ENCODE peak calls at places on chromosomes 2 and 18, in seven cellular contexts. One of them, this sample, is unnamed.

GRCh38 chr2:5594288-5594687 is 97.9 kb upstream of the SOX11 start:
- DNase-seq in AG09319: no peak
- DNase-seq in psoas muscle: no peak
- DNase-seq in breast epithelium: no peak
- DNase-seq in B cell: no peak
- DNase-seq in fibroblast of pulmonary artery: no peak
- DNase-seq in brain microvascular endothelial cell: no peak
- DNase-seq in this sample: no peak

GRCh38 chr2:10486601-10487079 is 38.5 kb upstream of the ODC1 start:
- DNase-seq in AG09319: no peak
- DNase-seq in psoas muscle: no peak
- DNase-seq in breast epithelium: no peak
- DNase-seq in B cell: peak
- DNase-seq in fibroblast of pulmonary artery: no peak
- DNase-seq in brain microvascular endothelial cell: no peak
- DNase-seq in this sample: no peak

GRCh38 chr2:213317929-213318328 is 33.7 kb downstream of the SPAG16 start:
- DNase-seq in AG09319: peak
- DNase-seq in psoas muscle: no peak
- DNase-seq in breast epithelium: no peak
- DNase-seq in B cell: no peak
- DNase-seq in fibroblast of pulmonary artery: peak
- DNase-seq in brain microvascular endothelial cell: peak
- DNase-seq in this sample: no peak

GRCh38 chr2:37679072-37679695 is 7.7 kb upstream of the CDC42EP3 start:
- DNase-seq in AG09319: no peak
- DNase-seq in psoas muscle: no peak
- DNase-seq in breast epithelium: no peak
- DNase-seq in B cell: no peak
- DNase-seq in fibroblast of pulmonary artery: no peak
- DNase-seq in brain microvascular endothelial cell: no peak
- DNase-seq in this sample: no peak

GRCh38 chr2:19580830-19581229 is 222.4 kb upstream of the OSR1 start:
- DNase-seq in AG09319: no peak
- DNase-seq in psoas muscle: no peak
- DNase-seq in breast epithelium: no peak
- DNase-seq in B cell: no peak
- DNase-seq in fibroblast of pulmonary artery: peak
- DNase-seq in brain microvascular endothelial cell: peak
- DNase-seq in this sample: no peak

GRCh38 chr2:85920810-85921545 is 32.2 kb upstream of the ST3GAL5 start:
- DNase-seq in AG09319: no peak
- DNase-seq in psoas muscle: no peak
- DNase-seq in breast epithelium: no peak
- DNase-seq in B cell: no peak
- DNase-seq in fibroblast of pulmonary artery: peak
- DNase-seq in brain microvascular endothelial cell: peak
- DNase-seq in this sample: no peak

GRCh38 chr2:17195016-17195415 is 323.2 kb downstream of the RAD51AP2 start:
- DNase-seq in AG09319: no peak
- DNase-seq in psoas muscle: no peak
- DNase-seq in breast epithelium: no peak
- DNase-seq in B cell: no peak
- DNase-seq in fibroblast of pulmonary artery: no peak
- DNase-seq in brain microvascular endothelial cell: no peak
- DNase-seq in this sample: no peak

GRCh38 chr2:231483398-231484329 is 19.4 kb upstream of the NCL start:
- DNase-seq in AG09319: no peak
- DNase-seq in psoas muscle: peak
- DNase-seq in breast epithelium: peak
- DNase-seq in B cell: no peak
- DNase-seq in fibroblast of pulmonary artery: peak
- DNase-seq in brain microvascular endothelial cell: no peak
- DNase-seq in this sample: no peak

GRCh38 chr2:28570431-28570830 is 74.6 kb downstream of the PLB1 start:
- DNase-seq in AG09319: no peak
- DNase-seq in psoas muscle: no peak
- DNase-seq in breast epithelium: no peak
- DNase-seq in B cell: no peak
- DNase-seq in fibroblast of pulmonary artery: no peak
- DNase-seq in brain microvascular endothelial cell: no peak
- DNase-seq in this sample: no peak

GRCh38 chr2:43657241-43657640 is 19.0 kb downstream of the C1GALT1C1L start:
- DNase-seq in AG09319: no peak
- DNase-seq in psoas muscle: no peak
- DNase-seq in breast epithelium: no peak
- DNase-seq in B cell: no peak
- DNase-seq in fibroblast of pulmonary artery: no peak
- DNase-seq in brain microvascular endothelial cell: no peak
- DNase-seq in this sample: no peak

GRCh38 chr2:241904011-241904718 is 34.6 kb downstream of the RTP5 start:
- DNase-seq in AG09319: no peak
- DNase-seq in psoas muscle: no peak
- DNase-seq in breast epithelium: no peak
- DNase-seq in B cell: no peak
- DNase-seq in fibroblast of pulmonary artery: no peak
- DNase-seq in brain microvascular endothelial cell: no peak
- DNase-seq in this sample: no peak

GRCh38 chr18:25230658-25231326 is 121.2 kb downstream of the ZNF521 start:
- DNase-seq in AG09319: peak
- DNase-seq in psoas muscle: peak
- DNase-seq in breast epithelium: peak
- DNase-seq in B cell: no peak
- DNase-seq in fibroblast of pulmonary artery: peak
- DNase-seq in brain microvascular endothelial cell: peak
- DNase-seq in this sample: no peak

GRCh38 chr18:46725310-46725709 is 31.5 kb downstream of the ST8SIA5 start:
- DNase-seq in AG09319: no peak
- DNase-seq in psoas muscle: no peak
- DNase-seq in breast epithelium: no peak
- DNase-seq in B cell: no peak
- DNase-seq in fibroblast of pulmonary artery: no peak
- DNase-seq in brain microvascular endothelial cell: no peak
- DNase-seq in this sample: no peak

GRCh38 chr2:142973160-142973821 is 95.8 kb downstream of the KYNU start:
- DNase-seq in AG09319: no peak
- DNase-seq in psoas muscle: no peak
- DNase-seq in breast epithelium: no peak
- DNase-seq in B cell: no peak
- DNase-seq in fibroblast of pulmonary artery: peak
- DNase-seq in brain microvascular endothelial cell: no peak
- DNase-seq in this sample: no peak

GRCh38 chr2:187461294-187462261 is 13.5 kb upstream of the CALCRL start:
- DNase-seq in AG09319: no peak
- DNase-seq in psoas muscle: no peak
- DNase-seq in breast epithelium: no peak
- DNase-seq in B cell: no peak
- DNase-seq in fibroblast of pulmonary artery: peak
- DNase-seq in brain microvascular endothelial cell: no peak
- DNase-seq in this sample: no peak

GRCh38 chr2:33291278-33292013 is 185.0 kb upstream of the RASGRP3 start:
- DNase-seq in AG09319: peak
- DNase-seq in psoas muscle: no peak
- DNase-seq in breast epithelium: no peak
- DNase-seq in B cell: no peak
- DNase-seq in fibroblast of pulmonary artery: peak
- DNase-seq in brain microvascular endothelial cell: peak
- DNase-seq in this sample: no peak

GRCh38 chr2:188345020-188345419 is 53.3 kb downstream of the GULP1 start:
- DNase-seq in AG09319: no peak
- DNase-seq in psoas muscle: no peak
- DNase-seq in breast epithelium: no peak
- DNase-seq in B cell: no peak
- DNase-seq in fibroblast of pulmonary artery: no peak
- DNase-seq in brain microvascular endothelial cell: no peak
- DNase-seq in this sample: no peak

GRCh38 chr2:19673213-19673791 is 228.5 kb downstream of the TTC32 start:
- DNase-seq in AG09319: no peak
- DNase-seq in psoas muscle: no peak
- DNase-seq in breast epithelium: peak
- DNase-seq in B cell: no peak
- DNase-seq in fibroblast of pulmonary artery: no peak
- DNase-seq in brain microvascular endothelial cell: peak
- DNase-seq in this sample: no peak

GRCh38 chr2:25347205-25347815 is 5.6 kb upstream of the DNMT3A start:
- DNase-seq in AG09319: no peak
- DNase-seq in psoas muscle: peak
- DNase-seq in breast epithelium: no peak
- DNase-seq in B cell: no peak
- DNase-seq in fibroblast of pulmonary artery: no peak
- DNase-seq in brain microvascular endothelial cell: peak
- DNase-seq in this sample: no peak

GRCh38 chr2:65231892-65232477 is 4.4 kb downstream of the ACTR2 start:
- DNase-seq in AG09319: no peak
- DNase-seq in psoas muscle: no peak
- DNase-seq in breast epithelium: no peak
- DNase-seq in B cell: no peak
- DNase-seq in fibroblast of pulmonary artery: peak
- DNase-seq in brain microvascular endothelial cell: peak
- DNase-seq in this sample: no peak

GRCh38 chr18:76307293-76307690 is 187.8 kb downstream of the ZNF516 start:
- DNase-seq in AG09319: no peak
- DNase-seq in psoas muscle: no peak
- DNase-seq in breast epithelium: no peak
- DNase-seq in B cell: no peak
- DNase-seq in fibroblast of pulmonary artery: no peak
- DNase-seq in brain microvascular endothelial cell: no peak
- DNase-seq in this sample: no peak

DNA sequence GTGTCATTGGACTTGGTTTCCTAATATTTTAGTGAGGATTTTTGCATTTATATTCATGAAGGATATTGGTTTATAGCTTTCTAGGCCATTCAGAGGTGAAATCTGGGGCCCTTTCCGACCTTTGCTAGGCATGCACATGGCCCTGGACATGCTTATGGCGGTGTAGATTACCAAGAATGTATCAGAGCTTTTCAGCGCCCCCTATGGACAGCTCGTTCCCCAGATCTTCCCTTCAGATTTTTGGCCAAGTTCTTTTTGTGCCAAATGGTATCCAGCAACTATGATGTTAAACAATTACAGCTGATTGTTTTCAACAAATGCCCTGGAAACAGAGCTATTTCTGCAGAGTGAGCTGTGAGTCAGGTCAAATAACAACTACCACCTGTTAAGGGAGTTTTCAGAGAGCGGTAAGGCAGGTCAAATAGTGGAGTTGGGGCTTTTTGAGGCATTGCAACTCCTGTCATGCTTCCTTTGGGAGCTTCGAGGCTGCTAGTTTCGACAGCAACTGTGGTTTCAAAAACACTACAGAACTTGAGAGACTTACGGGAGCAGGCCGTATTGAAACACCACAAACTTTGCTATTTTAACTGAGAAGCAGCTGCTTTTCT is 188.3 kb downstream of the ZNF516 start:
- DNase-seq in AG09319: no peak
- DNase-seq in psoas muscle: no peak
- DNase-seq in breast epithelium: no peak
- DNase-seq in B cell: no peak
- DNase-seq in fibroblast of pulmonary artery: no peak
- DNase-seq in brain microvascular endothelial cell: no peak
- DNase-seq in this sample: no peak
- TF ChIP-seq CTCF in AG09319: no peak
- TF ChIP-seq CTCF in psoas muscle: no peak
- TF ChIP-seq CTCF in breast epithelium: no peak
- TF ChIP-seq CTCF in B cell: no peak
- TF ChIP-seq CTCF in fibroblast of pulmonary artery: no peak
- TF ChIP-seq CTCF in brain microvascular endothelial cell: peak
- TF ChIP-seq CTCF in this sample: no peak

GRCh38 chr2:133885847-133886246 is 317.6 kb upstream of the NCKAP5 start:
- DNase-seq in AG09319: no peak
- DNase-seq in psoas muscle: no peak
- DNase-seq in breast epithelium: no peak
- DNase-seq in B cell: no peak
- DNase-seq in fibroblast of pulmonary artery: no peak
- DNase-seq in brain microvascular endothelial cell: no peak
- DNase-seq in this sample: no peak
- TF ChIP-seq CTCF in AG09319: no peak
- TF ChIP-seq CTCF in psoas muscle: no peak
- TF ChIP-seq CTCF in breast epithelium: no peak
- TF ChIP-seq CTCF in B cell: no peak
- TF ChIP-seq CTCF in fibroblast of pulmonary artery: no peak
- TF ChIP-seq CTCF in brain microvascular endothelial cell: no peak
- TF ChIP-seq CTCF in this sample: no peak

GRCh38 chr2:168344706-168345105 is 97.3 kb upstream of the STK39 start:
- DNase-seq in AG09319: no peak
- DNase-seq in psoas muscle: no peak
- DNase-seq in breast epithelium: no peak
- DNase-seq in B cell: no peak
- DNase-seq in fibroblast of pulmonary artery: no peak
- DNase-seq in brain microvascular endothelial cell: no peak
- DNase-seq in this sample: no peak

GRCh38 chr2:168345601-168346000 is 98.2 kb upstream of the STK39 start:
- DNase-seq in AG09319: no peak
- DNase-seq in psoas muscle: no peak
- DNase-seq in breast epithelium: no peak
- DNase-seq in B cell: peak
- DNase-seq in fibroblast of pulmonary artery: no peak
- DNase-seq in brain microvascular endothelial cell: no peak
- DNase-seq in this sample: no peak

GRCh38 chr2:168346725-168347477 is 99.5 kb upstream of the STK39 start:
- DNase-seq in AG09319: peak
- DNase-seq in psoas muscle: peak
- DNase-seq in breast epithelium: peak
- DNase-seq in B cell: peak
- DNase-seq in fibroblast of pulmonary artery: peak
- DNase-seq in brain microvascular endothelial cell: peak
- DNase-seq in this sample: no peak

GRCh38 chr2:168350380-168350779 is 103.0 kb upstream of the STK39 start:
- DNase-seq in AG09319: no peak
- DNase-seq in psoas muscle: no peak
- DNase-seq in breast epithelium: no peak
- DNase-seq in B cell: no peak
- DNase-seq in fibroblast of pulmonary artery: peak
- DNase-seq in brain microvascular endothelial cell: no peak
- DNase-seq in this sample: no peak

GRCh38 chr2:168348076-168348475 is 100.7 kb upstream of the STK39 start:
- DNase-seq in AG09319: no peak
- DNase-seq in psoas muscle: no peak
- DNase-seq in breast epithelium: no peak
- DNase-seq in B cell: no peak
- DNase-seq in fibroblast of pulmonary artery: peak
- DNase-seq in brain microvascular endothelial cell: peak
- DNase-seq in this sample: no peak
- TF ChIP-seq CTCF in AG09319: peak
- TF ChIP-seq CTCF in psoas muscle: peak
- TF ChIP-seq CTCF in breast epithelium: peak
- TF ChIP-seq CTCF in B cell: peak
- TF ChIP-seq CTCF in fibroblast of pulmonary artery: peak
- TF ChIP-seq CTCF in brain microvascular endothelial cell: peak
- TF ChIP-seq CTCF in this sample: no peak

GRCh38 chr2:222413295-222413911 is 10.9 kb upstream of the SGPP2 start:
- DNase-seq in AG09319: no peak
- DNase-seq in psoas muscle: no peak
- DNase-seq in breast epithelium: no peak
- DNase-seq in B cell: no peak
- DNase-seq in fibroblast of pulmonary artery: no peak
- DNase-seq in brain microvascular endothelial cell: no peak
- DNase-seq in this sample: no peak
- TF ChIP-seq CTCF in AG09319: no peak
- TF ChIP-seq CTCF in psoas muscle: no peak
- TF ChIP-seq CTCF in breast epithelium: no peak
- TF ChIP-seq CTCF in B cell: no peak
- TF ChIP-seq CTCF in fibroblast of pulmonary artery: no peak
- TF ChIP-seq CTCF in brain microvascular endothelial cell: no peak
- TF ChIP-seq CTCF in this sample: no peak